ENCODE peak calls at places on chromosomes 7 and 10, in four cellular contexts. G is H1, D is GM12878, K is SK-N-SH. S is an unnamed sample.

GRCh38 chr7:42227523-42227922 is 9.5 kb downstream of the GLI3 start:
- DNase-seq in G (no peak), D (no peak), K (no peak), S (no peak)

GRCh38 chr7:51129527-51130472 is 186.8 kb downstream of the COBL start:
- DNase-seq in G (peak; percentile 35), D (no peak), K (no peak), S (no peak)

GRCh38 chr7:50687575-50688261 is 95.0 kb downstream of the GRB10 start:
- DNase-seq in G (no peak), D (no peak), K (no peak), S (no peak)

GRCh38 chr10:66378117-66378876 is 547.5 kb upstream of the LRRTM3 start:
- DNase-seq in G (no peak), D (no peak), K (no peak), S (no peak)

GRCh38 chr10:78416031-78416800 is 382.6 kb downstream of the RPS24 start:
- DNase-seq in G (no peak), D (no peak), K (no peak), S (no peak)

GRCh38 chr7:139494835-139495568 is 11.5 kb upstream of the KLRG2 start:
- DNase-seq in G (no peak), D (peak; percentile 47), K (no peak), S (no peak)

GRCh38 chr7:68107256-68107655 is 1110.6 kb downstream of the TYW1 start:
- DNase-seq in G (no peak), D (no peak), K (peak; percentile 49), S (no peak)

GRCh38 chr10:97278491-97278989 is 13.9 kb downstream of the ARHGAP19 start:
- DNase-seq in G (no peak), D (no peak), K (peak; percentile 61), S (peak; percentile 31)

GRCh38 chr7:67842571-67842970 is 845.9 kb downstream of the TYW1 start:
- DNase-seq in G (no peak), D (no peak), K (no peak), S (no peak)

GRCh38 chr7:73519867-73520672 is 2.0 kb downstream of the BAZ1B start:
- DNase-seq in G (no peak), D (no peak), K (no peak), S (peak; percentile 43)

GRCh38 chr10:125151824-125152634 is 8.3 kb downstream of the CTBP2 start:
- DNase-seq in G (peak; percentile 91), D (no peak), K (no peak), S (no peak)

GRCh38 chr7:80249619-80250305 is 115.1 kb downstream of the GNAI1 start:
- DNase-seq in G (no peak), D (no peak), K (no peak), S (no peak)

GRCh38 chr7:40697653-40698052 is 562.8 kb downstream of the SUGCT start:
- DNase-seq in G (no peak), D (no peak), K (no peak), S (no peak)

GRCh38 chr10:23065549-23065948 is 29.8 kb upstream of the MSRB2 start:
- DNase-seq in G (peak; percentile 38), D (no peak), K (no peak), S (no peak)

GRCh38 chr7:157895520-157896375 is 558.9 kb downstream of the DNAJB6 start:
- DNase-seq in G (no peak), D (no peak), K (no peak), S (no peak)

GRCh38 chr10:22932626-22933370 is 4.9 kb downstream of the ARMC3 start:
- DNase-seq in G (no peak), D (no peak), K (no peak), S (no peak)

GRCh38 chr10:21100871-21101514 is 203.9 kb upstream of the NEBL start:
- DNase-seq in G (no peak), D (no peak), K (no peak), S (no peak)

GRCh38 chr10:119502214-119502613 is 40.3 kb downstream of the RGS10 start:
- DNase-seq in G (no peak), D (no peak), K (no peak), S (no peak)

GRCh38 chr10:97687785-97688781 is 1.0 kb upstream of the AVPI1 start:
- DNase-seq in G (no peak), D (no peak), K (no peak), S (peak; percentile 38)

GRCh38 chr7:142443614-142444013 is 185.8 kb upstream of the PRSS58 start:
- DNase-seq in G (no peak), D (no peak), K (no peak), S (no peak)

GRCh38 chr10:125054664-125055273 is 105.6 kb downstream of the CTBP2 start:
- DNase-seq in G (no peak), D (no peak), K (no peak), S (peak; percentile 0)

GRCh38 chr10:71308244-71308643 is 10.8 kb upstream of the SLC29A3 start:
- DNase-seq in G (no peak), D (no peak), K (no peak), S (no peak)

GRCh38 chr7:79055722-79056415 is 397.6 kb downstream of the MAGI2 start:
- DNase-seq in G (no peak), D (no peak), K (no peak), S (no peak)

GRCh38 chr7:76316984-76317781 is 14.7 kb downstream of the HSPB1 start:
- DNase-seq in G (no peak), D (no peak), K (no peak), S (no peak)

GRCh38 chr10:43846187-43846680 is 197.6 kb upstream of the ZNF32 start:
- DNase-seq in G (no peak), D (peak; percentile 4), K (no peak), S (no peak)

GRCh38 chr7:97771576-97771975 is 39.7 kb downstream of the TAC1 start:
- DNase-seq in G (no peak), D (no peak), K (no peak), S (no peak)

GRCh38 chr10:118808601-118809371 is 54.0 kb upstream of the CACUL1 start:
- DNase-seq in G (no peak), D (no peak), K (no peak), S (no peak)

GRCh38 chr7:105304040-105304895 is 84.5 kb downstream of the SRPK2 start:
- DNase-seq in G (no peak), D (peak; percentile 53), K (no peak), S (no peak)

GRCh38 chr10:71757450-71757918 is 15.8 kb downstream of the VSIR start:
- DNase-seq in G (no peak), D (no peak), K (peak; percentile 70), S (no peak)

GRCh38 chr7:33388332-33388731 is 259.0 kb downstream of the BBS9 start:
- DNase-seq in G (no peak), D (no peak), K (no peak), S (no peak)

GRCh38 chr7:159147687-159148086 is 3.0 kb upstream of the VIPR2 start:
- DNase-seq in G (no peak), D (no peak), K (no peak), S (no peak)

GRCh38 chr7:159147246-159147645 is 2.6 kb upstream of the VIPR2 start:
- DNase-seq in G (no peak), D (no peak), K (no peak), S (no peak)

GRCh38 chr7:159149488-159149887 is 4.8 kb upstream of the VIPR2 start:
- DNase-seq in G (no peak), D (no peak), K (no peak), S (no peak)

GRCh38 chr7:159146084-159146858 is 1.6 kb upstream of the VIPR2 start:
- DNase-seq in G (no peak), D (no peak), K (no peak), S (no peak)

GRCh38 chr7:159148430-159149395 is 4.0 kb upstream of the VIPR2 start:
- DNase-seq in G (no peak), D (no peak), K (no peak), S (no peak)
- TF ChIP-seq NRF1 in G (no peak), D (no peak), K (no peak), S (no peak)

DNA sequence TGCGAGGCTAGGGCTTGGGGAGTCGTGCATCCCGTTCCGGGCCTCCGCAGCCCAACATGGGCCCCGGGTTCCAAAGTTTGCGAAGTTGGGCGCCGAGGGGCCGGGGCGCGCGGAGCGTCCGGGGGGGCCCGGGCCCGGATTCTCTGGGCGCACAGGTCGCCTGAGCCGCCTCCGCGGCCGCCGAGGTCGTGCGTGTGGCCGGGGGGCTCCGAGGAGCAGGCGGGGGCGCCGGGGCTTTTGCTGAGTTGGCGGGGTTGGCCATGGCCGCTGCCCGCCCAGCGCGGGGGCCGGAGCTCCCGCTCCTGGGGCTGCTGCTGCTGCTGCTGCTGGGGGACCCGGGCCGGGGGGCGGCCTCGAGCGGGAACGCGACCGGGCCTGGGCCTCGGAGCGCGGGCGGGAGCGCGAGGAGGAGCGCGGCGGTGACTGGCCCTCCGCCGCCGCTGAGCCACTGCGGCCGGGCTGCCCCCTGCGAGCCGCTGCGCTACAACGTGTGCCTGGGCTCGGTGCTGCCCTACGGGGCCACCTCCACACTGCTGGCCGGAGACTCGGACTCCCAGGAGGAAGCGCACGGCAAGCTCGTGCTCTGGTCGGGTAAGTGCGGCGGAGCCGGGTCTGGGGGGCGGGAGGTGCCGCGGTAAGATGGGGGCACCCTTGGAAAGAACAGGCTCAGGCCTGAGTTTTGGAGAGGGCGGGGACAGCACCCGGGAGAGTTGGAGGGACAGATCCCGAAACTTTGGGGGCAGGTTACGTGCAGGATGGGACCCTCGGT is 643 bp downstream of the SMO start:
- DNase-seq in G (peak; percentile 72), D (no peak), K (peak; percentile 89), S (no peak)
- TF ChIP-seq NRF1 in G (no peak), D (no peak), K (no peak), S (no peak)

DNA sequence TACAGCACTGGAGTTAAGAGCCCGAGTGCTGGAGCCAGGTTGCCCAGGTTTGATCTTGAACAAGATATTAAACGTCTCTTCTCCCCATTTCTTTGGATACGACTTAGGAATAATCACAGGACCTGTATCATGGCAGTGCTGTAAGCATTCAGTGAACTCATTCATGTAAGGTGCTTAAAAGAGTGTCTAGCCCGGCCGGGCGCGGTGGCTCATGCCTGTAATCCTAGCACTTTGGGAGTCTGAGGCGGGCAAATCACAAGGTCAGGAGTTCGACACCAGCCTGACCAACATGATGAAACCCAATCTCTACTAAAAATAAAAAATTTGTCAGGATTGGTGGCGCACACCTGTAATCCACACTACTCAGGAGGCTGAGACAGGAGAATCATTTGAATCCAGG is 40.8 kb downstream of the CHST15 start:
- DNase-seq in G (no peak), D (no peak), K (no peak), S (no peak)
- TF ChIP-seq NRF1 in G (no peak), D (no peak), K (no peak), S (no peak)

DNA sequence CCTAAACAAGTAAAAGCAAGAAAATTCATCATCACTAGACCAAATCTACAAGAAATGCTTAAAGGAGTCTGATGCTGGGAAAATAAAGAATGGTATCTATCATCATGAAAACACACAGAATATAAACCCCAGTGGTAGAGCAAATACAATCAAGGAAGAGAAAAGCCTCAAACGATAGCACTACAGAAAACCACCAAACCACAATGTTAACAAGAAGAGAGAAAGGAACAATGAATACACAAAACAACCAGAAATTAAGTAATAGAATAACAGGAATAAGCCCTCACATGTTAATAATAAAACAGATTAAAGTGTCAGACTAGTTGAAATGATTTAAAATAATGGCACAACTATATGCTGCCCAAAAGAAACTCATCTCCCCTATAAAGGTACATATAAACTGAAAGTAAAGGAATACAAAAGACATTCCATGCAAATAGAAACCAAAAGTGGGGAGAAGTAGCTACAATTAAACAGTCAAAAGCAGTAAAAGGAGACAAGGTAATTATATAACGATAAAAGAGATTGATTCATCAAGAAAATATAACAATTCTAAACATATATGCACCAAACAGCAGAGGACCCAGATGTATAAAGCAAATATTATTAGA is 77.3 kb downstream of the JMJD1C start:
- DNase-seq in G (no peak), D (no peak), K (no peak), S (no peak)
- TF ChIP-seq NRF1 in G (no peak), D (no peak), K (no peak), S (no peak)

GRCh38 chr7:26224359-26224758 is 22.8 kb downstream of the CBX3 start:
- DNase-seq in G (no peak), D (no peak), K (no peak), S (no peak)
- TF ChIP-seq NRF1 in G (no peak), D (no peak), K (no peak), S (no peak)